ENCODE peak calls at places on chromosomes 6 and 20, in seven cellular contexts. G is tibial artery, Z is nucleus accumbens, O is MCF 10A, V is iPS-NIHi11, W is RCC 7860, J is LoVo. N is an unnamed sample.

GRCh38 chr6:35215665-35216411 is 2.1 kb downstream of the SCUBE3 start:
- DNase-seq in G (no peak), Z (no peak), O (no peak), V (no peak), W (no peak), J (no peak), N (no peak)

GRCh38 chr6:162733489-162733888 is 5.7 kb downstream of the PACRG start:
- DNase-seq in G (no peak), Z (no peak), O (no peak), V (no peak), W (no peak), J (no peak), N (no peak)

GRCh38 chr20:36307412-36308317 is 1.5 kb downstream of the DLGAP4 start:
- DNase-seq in G (no peak), Z (no peak), O (no peak), V (peak; percentile 44), W (no peak), J (no peak), N (no peak)

GRCh38 chr6:38488876-38489275 is 150.9 kb downstream of the BTBD9 start:
- DNase-seq in G (no peak), Z (no peak), O (no peak), V (no peak), W (no peak), J (no peak), N (no peak)

GRCh38 chr6:7075341-7075740 is 32.4 kb upstream of the RREB1 start:
- DNase-seq in G (no peak), Z (no peak), O (no peak), V (no peak), W (no peak), J (no peak), N (no peak)

GRCh38 chr20:63698739-63699465 is 2.5 kb downstream of the TNFRSF6B start:
- DNase-seq in G (peak; percentile 83), Z (no peak), O (peak; percentile 94), V (peak; percentile 38), W (peak; percentile 89), J (no peak), N (peak; percentile 38)

GRCh38 chr20:32965581-32966373 is 38.5 kb downstream of the SUN5 start:
- DNase-seq in G (peak; percentile 34), Z (no peak), O (no peak), V (no peak), W (no peak), J (no peak), N (no peak)

GRCh38 chr20:346640-347316 is at the start of gene NRSN2:
- DNase-seq in G (peak; percentile 81), Z (no peak), O (no peak), V (peak; percentile 87), W (peak; percentile 38), J (no peak), N (no peak)